ENCODE peak calls at places on chromosomes 5 and 9, in seven cellular contexts. V, Q, K, A, G, Z and X are unnamed samples.

GRCh38 chr5:177097016-177097985 is 10.6 kb downstream of the FGFR4 start:
- DNase-seq in Z (no peak), A (no peak), V (no peak), Q (no peak), G (no peak), K (no peak), X (no peak)

GRCh38 chr5:160260006-160260775 is 30.9 kb downstream of the FABP6 start:
- DNase-seq in V (no peak), Q (peak; percentile 12), G (peak; percentile 78), Z (no peak), A (no peak), K (no peak), X (no peak)

GRCh38 chr5:33379757-33380156 is 61.0 kb upstream of the TARS1 start:
- DNase-seq in Z (peak; percentile 58), A (peak; percentile 64), V (peak; percentile 30), G (peak; percentile 78), Q (peak; percentile 47), K (peak; percentile 30), X (peak; percentile 20)

GRCh38 chr9:38048319-38048969 is 20.6 kb downstream of the SHB start:
- DNase-seq in G (no peak), A (no peak), V (no peak), Q (peak; percentile 64), Z (no peak), K (no peak), X (no peak)

GRCh38 chr5:178118345-178118744 is 5.0 kb downstream of the N4BP3 start:
- DNase-seq in A (no peak), V (no peak), G (no peak), Z (no peak), K (no peak), Q (no peak), X (no peak)

GRCh38 chr5:37751227-37751626 is 88.6 kb downstream of the GDNF start:
- DNase-seq in V (no peak), Z (no peak), K (no peak), G (no peak), A (no peak), Q (peak; percentile 48), X (peak; percentile 50)

GRCh38 chr5:113900831-113901230 is 387.3 kb downstream of the YTHDC2 start:
- DNase-seq in Q (no peak), G (no peak), V (no peak), Z (no peak), K (no peak), A (no peak), X (no peak)

GRCh38 chr5:133977858-133978257 is 9.4 kb upstream of the C5orf15 start:
- DNase-seq in A (no peak), Q (peak; percentile 85), Z (no peak), K (peak; percentile 84), G (no peak), V (no peak), X (no peak)

GRCh38 chr9:86807577-86807976 is 139.7 kb downstream of the GAS1 start:
- DNase-seq in Z (peak; percentile 54), K (no peak), A (no peak), Q (no peak), V (peak; percentile 38), G (peak; percentile 35), X (no peak)

GRCh38 chr9:98357921-98358535 is 102.6 kb upstream of the TBC1D2 start:
- DNase-seq in Q (peak; percentile 77), Z (no peak), A (no peak), G (no peak), V (no peak), K (no peak), X (no peak)

GRCh38 chr5:143217065-143217803 is 186.3 kb downstream of the NR3C1 start:
- DNase-seq in Q (peak; percentile 27), A (no peak), Z (no peak), K (peak; percentile 76), V (no peak), G (peak; percentile 23), X (no peak)

GRCh38 chr5:78554595-78554994 is 94.0 kb downstream of the LHFPL2 start:
- DNase-seq in A (no peak), K (no peak), Q (no peak), V (no peak), G (no peak), Z (no peak), X (no peak)

GRCh38 chr9:101381833-101382342 is 2.9 kb downstream of the BAAT start:
- DNase-seq in G (no peak), Q (no peak), Z (no peak), V (no peak), A (no peak), K (no peak), X (no peak)

GRCh38 chr5:126544087-126544740 is 50.8 kb downstream of the ALDH7A1 start:
- DNase-seq in V (no peak), Q (peak; percentile 44), A (peak; percentile 43), G (peak; percentile 44), K (peak; percentile 48), Z (peak; percentile 52), X (peak; percentile 42)

GRCh38 chr5:4911646-4912403 is 228.3 kb upstream of the ADAMTS16 start:
- DNase-seq in Q (no peak), A (no peak), K (no peak), G (no peak), Z (no peak), V (no peak), X (no peak)

GRCh38 chr9:84668204-84669007 is 1.1 kb upstream of the NTRK2 start:
- DNase-seq in Z (peak; percentile 89), Q (peak; percentile 19), V (peak; percentile 82), G (peak; percentile 87), A (peak; percentile 87), K (peak; percentile 57), X (peak; percentile 84)

GRCh38 chr9:119167876-119168275 is 201.4 kb downstream of the BRINP1 start:
- DNase-seq in Z (no peak), A (no peak), K (no peak), G (no peak), V (no peak), Q (no peak), X (no peak)

GRCh38 chr9:128550226-128550625 is 2.2 kb upstream of the SPTAN1 start:
- DNase-seq in V (no peak), G (peak; percentile 70), K (peak; percentile 15), Q (no peak), Z (no peak), A (no peak), X (no peak)

GRCh38 chr5:143649869-143650268 is 162.1 kb upstream of the HMHB1 start:
- DNase-seq in Z (no peak), A (no peak), Q (peak; percentile 21), V (no peak), K (no peak), G (no peak), X (no peak)

GRCh38 chr5:172782169-172783039 is 11.4 kb upstream of the DUSP1 start:
- DNase-seq in Z (no peak), A (no peak), G (no peak), K (peak; percentile 64), Q (peak; percentile 76), V (no peak), X (no peak)

GRCh38 chr5:172788771-172789686 is 18.0 kb upstream of the DUSP1 start:
- DNase-seq in Z (no peak), V (no peak), A (peak; percentile 49), G (peak; percentile 69), Q (no peak), K (peak; percentile 79), X (peak; percentile 67)

GRCh38 chr5:172789687-172790495 is 18.9 kb upstream of the DUSP1 start:
- DNase-seq in G (no peak), A (peak; percentile 28), K (peak; percentile 55), Z (no peak), Q (no peak), V (no peak), X (no peak)

GRCh38 chr5:172786736-172787462 is 15.9 kb upstream of the DUSP1 start:
- DNase-seq in K (no peak), A (no peak), G (peak; percentile 11), V (no peak), Q (no peak), Z (no peak), X (no peak)

DNA sequence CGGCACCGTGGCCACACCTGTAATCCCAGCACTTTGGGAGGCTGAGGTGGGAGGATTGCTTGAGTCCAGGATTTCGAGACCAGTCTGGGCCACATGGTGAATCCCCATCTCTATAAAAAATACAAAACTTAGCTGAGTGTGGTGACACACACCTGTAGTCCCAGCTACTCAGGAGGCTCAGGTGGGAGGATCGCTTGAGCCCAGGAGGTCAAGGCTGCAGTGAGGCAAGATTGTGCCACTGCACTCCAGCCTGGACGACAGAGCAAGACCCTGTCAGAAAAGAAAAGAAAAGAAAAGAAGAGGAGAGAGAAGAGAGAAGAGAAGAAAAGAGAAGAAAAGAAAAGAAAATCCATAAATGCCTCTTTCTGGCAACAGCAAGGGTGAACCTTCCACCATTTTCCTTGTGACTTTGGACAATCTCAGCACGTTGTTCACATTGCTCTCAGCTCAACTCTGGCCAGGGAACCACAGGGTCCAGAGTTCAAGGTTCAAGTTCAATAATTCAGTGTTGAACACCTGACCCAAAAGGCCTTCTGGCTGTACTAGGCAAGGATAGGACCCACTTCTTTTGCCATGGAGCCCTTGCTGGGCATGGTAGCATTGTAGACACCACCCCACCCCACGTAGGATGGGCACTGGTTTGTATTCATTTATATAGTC is 14.6 kb upstream of the DUSP1 start:
- DNase-seq in Z (no peak), V (no peak), Q (no peak), K (no peak), A (peak; percentile 12), G (no peak), X (no peak)
- H3K4ac ChIP-seq in Z (no peak overlapping the region), V (no peak overlapping the region), Q (no peak overlapping the region), K (no peak overlapping the region), A (no peak overlapping the region), G (no peak overlapping the region), X (no peak overlapping the region)

DNA sequence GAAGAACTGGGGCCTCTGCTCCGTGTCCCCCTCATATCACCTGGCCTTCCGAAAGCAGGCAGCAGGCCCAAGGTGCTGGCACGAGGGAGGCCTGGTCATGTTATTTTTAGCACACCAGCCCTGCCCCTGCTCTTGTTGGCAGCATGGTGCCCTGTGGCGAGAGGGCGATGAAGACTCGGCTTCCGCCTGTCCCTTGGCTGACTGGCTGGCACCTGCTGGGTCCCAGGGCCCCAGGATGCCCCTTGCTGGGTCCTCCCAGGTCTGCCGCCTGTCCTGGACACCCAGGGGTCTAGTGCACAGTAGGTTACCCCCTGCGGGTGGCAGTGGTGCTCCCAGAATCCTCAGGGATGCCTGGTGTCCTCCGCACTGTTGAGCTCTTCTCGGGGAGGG is 77.0 kb downstream of the RXRA start:
- DNase-seq in K (no peak), G (no peak), V (no peak), Q (no peak), Z (no peak), A (no peak), X (no peak)
- H3K9ac ChIP-seq in K (peak overlapping the region; percentile 63), G (no peak overlapping the region), V (no peak overlapping the region), Q (no peak overlapping the region), Z (no peak overlapping the region), A (no peak overlapping the region), X (no peak overlapping the region)

DNA sequence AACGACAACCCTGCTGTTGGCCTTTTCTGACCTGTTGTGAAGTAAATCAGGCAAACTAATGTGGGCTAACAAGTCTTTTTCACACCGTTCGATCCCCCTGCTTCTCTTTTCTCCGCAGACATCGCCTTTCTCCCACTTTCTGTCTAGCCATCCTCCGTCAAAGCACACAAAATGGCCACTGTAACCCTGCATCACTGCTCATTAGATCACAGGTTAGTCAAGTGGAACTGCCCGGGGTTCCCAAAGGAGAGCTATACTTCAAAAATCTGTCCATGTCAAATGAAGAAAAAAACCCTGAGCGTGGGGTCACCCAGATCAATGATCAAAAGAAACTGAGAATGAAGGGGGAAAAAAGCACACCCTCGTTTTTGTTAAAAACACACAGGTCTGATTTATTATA is 212.1 kb downstream of the ARL15 start:
- DNase-seq in K (no peak), Z (no peak), Q (no peak), A (no peak), G (no peak), V (peak; percentile 20), X (no peak)
- H2BK5ac ChIP-seq in K (no peak overlapping the region), Z (no peak overlapping the region), Q (no peak overlapping the region), A (no peak overlapping the region), G (no peak overlapping the region), V (no peak overlapping the region), X (no peak overlapping the region)

GRCh38 chr5:148794275-148794674 is 32.1 kb upstream of the ADRB2 start:
- DNase-seq in Q (peak; percentile 56), V (no peak), Z (no peak), G (no peak), K (no peak), A (no peak), X (peak; percentile 51)
- H3K4ac ChIP-seq in Q (no peak overlapping the region), V (no peak overlapping the region), Z (no peak overlapping the region), G (no peak overlapping the region), K (no peak overlapping the region), A (no peak overlapping the region), X (no peak overlapping the region)